ENCODE peak calls at places on chromosome 11, in six cellular contexts. One of them, this sample, is unnamed.

GRCh38 chr11:76380161-76380976 is 563 bp downstream of the THAP12 start:
- DNase-seq in left kidney: no peak
- DNase-seq in nucleus accumbens: no peak
- DNase-seq in RPMI8226: peak
- DNase-seq in lung: no peak
- DNase-seq in NCI-H2107: no peak
- DNase-seq in this sample: no peak

GRCh38 chr11:44916316-44916715 is 34.4 kb downstream of the TP53I11 start:
- DNase-seq in lung: no peak
- DNase-seq in left kidney: no peak
- DNase-seq in NCI-H2107: no peak
- DNase-seq in nucleus accumbens: no peak
- DNase-seq in RPMI8226: no peak
- DNase-seq in this sample: no peak

GRCh38 chr11:34395916-34396555 is 38.2 kb upstream of the ABTB2 start:
- DNase-seq in RPMI8226: no peak
- DNase-seq in NCI-H2107: no peak
- DNase-seq in nucleus accumbens: no peak
- DNase-seq in lung: no peak
- DNase-seq in left kidney: no peak
- DNase-seq in this sample: peak

GRCh38 chr11:59559886-59560285 is 48.5 kb downstream of the OR4D9 start:
- DNase-seq in RPMI8226: peak
- DNase-seq in left kidney: no peak
- DNase-seq in nucleus accumbens: no peak
- DNase-seq in lung: no peak
- DNase-seq in NCI-H2107: no peak
- DNase-seq in this sample: no peak

GRCh38 chr11:134561348-134561720 is 149.3 kb upstream of the B3GAT1 start:
- DNase-seq in nucleus accumbens: no peak
- DNase-seq in NCI-H2107: no peak
- DNase-seq in lung: peak
- DNase-seq in RPMI8226: no peak
- DNase-seq in left kidney: no peak
- DNase-seq in this sample: no peak

GRCh38 chr11:1943977-1944376 is 3.2 kb upstream of the MRPL23 start:
- DNase-seq in NCI-H2107: peak
- DNase-seq in nucleus accumbens: no peak
- DNase-seq in lung: peak
- DNase-seq in RPMI8226: peak
- DNase-seq in left kidney: no peak
- DNase-seq in this sample: no peak

GRCh38 chr11:117823941-117824420 is 563 bp downstream of the FXYD2 start:
- DNase-seq in left kidney: peak
- DNase-seq in RPMI8226: no peak
- DNase-seq in lung: peak
- DNase-seq in NCI-H2107: no peak
- DNase-seq in nucleus accumbens: no peak
- DNase-seq in this sample: no peak

GRCh38 chr11:83724704-83725114 is 438.5 kb upstream of the CCDC90B start:
- DNase-seq in NCI-H2107: no peak
- DNase-seq in lung: peak
- DNase-seq in RPMI8226: no peak
- DNase-seq in left kidney: peak
- DNase-seq in nucleus accumbens: no peak
- DNase-seq in this sample: peak

GRCh38 chr11:8707541-8708270 is 25.1 kb downstream of the RPL27A start:
- DNase-seq in NCI-H2107: peak
- DNase-seq in lung: no peak
- DNase-seq in RPMI8226: no peak
- DNase-seq in left kidney: peak
- DNase-seq in nucleus accumbens: no peak
- DNase-seq in this sample: no peak

GRCh38 chr11:74729397-74729796 is 1.8 kb downstream of the CHRDL2 start:
- DNase-seq in RPMI8226: no peak
- DNase-seq in left kidney: no peak
- DNase-seq in NCI-H2107: no peak
- DNase-seq in lung: no peak
- DNase-seq in nucleus accumbens: no peak
- DNase-seq in this sample: no peak

GRCh38 chr11:114098927-114099326 is 39.4 kb downstream of the ZBTB16 start:
- DNase-seq in RPMI8226: no peak
- DNase-seq in NCI-H2107: no peak
- DNase-seq in nucleus accumbens: no peak
- DNase-seq in lung: no peak
- DNase-seq in left kidney: no peak
- DNase-seq in this sample: peak

GRCh38 chr11:133934599-133935550 is 21.9 kb downstream of the IGSF9B start:
- DNase-seq in left kidney: peak
- DNase-seq in NCI-H2107: peak
- DNase-seq in lung: no peak
- DNase-seq in nucleus accumbens: peak
- DNase-seq in RPMI8226: no peak
- DNase-seq in this sample: no peak

GRCh38 chr11:39374963-39375698 is 2084.3 kb downstream of the LRRC4C start:
- DNase-seq in nucleus accumbens: no peak
- DNase-seq in left kidney: peak
- DNase-seq in lung: no peak
- DNase-seq in NCI-H2107: no peak
- DNase-seq in RPMI8226: peak
- DNase-seq in this sample: peak

GRCh38 chr11:66478823-66479740 is 1.2 kb upstream of the DPP3 start:
- DNase-seq in left kidney: peak
- DNase-seq in nucleus accumbens: no peak
- DNase-seq in NCI-H2107: no peak
- DNase-seq in RPMI8226: peak
- DNase-seq in lung: peak
- DNase-seq in this sample: peak

GRCh38 chr11:10537587-10537986 is 3.4 kb downstream of the RNF141 start:
- DNase-seq in lung: no peak
- DNase-seq in RPMI8226: no peak
- DNase-seq in nucleus accumbens: no peak
- DNase-seq in NCI-H2107: no peak
- DNase-seq in left kidney: no peak
- DNase-seq in this sample: no peak

GRCh38 chr11:128375941-128376340 is 211.4 kb downstream of the ETS1 start:
- DNase-seq in left kidney: no peak
- DNase-seq in lung: no peak
- DNase-seq in RPMI8226: no peak
- DNase-seq in nucleus accumbens: no peak
- DNase-seq in NCI-H2107: no peak
- DNase-seq in this sample: no peak

GRCh38 chr11:104036603-104037394 is at the start of gene DDI1:
- DNase-seq in lung: no peak
- DNase-seq in left kidney: no peak
- DNase-seq in NCI-H2107: no peak
- DNase-seq in RPMI8226: no peak
- DNase-seq in nucleus accumbens: no peak
- DNase-seq in this sample: no peak

GRCh38 chr11:63901660-63902059 is 15.3 kb downstream of the RCOR2 start:
- DNase-seq in left kidney: no peak
- DNase-seq in NCI-H2107: no peak
- DNase-seq in nucleus accumbens: no peak
- DNase-seq in RPMI8226: no peak
- DNase-seq in lung: no peak
- DNase-seq in this sample: no peak

GRCh38 chr11:64207247-64208085 is 945 bp downstream of the FERMT3 start:
- DNase-seq in lung: peak
- DNase-seq in left kidney: peak
- DNase-seq in nucleus accumbens: no peak
- DNase-seq in NCI-H2107: no peak
- DNase-seq in RPMI8226: peak
- DNase-seq in this sample: no peak

GRCh38 chr11:2383823-2384722 is 7.0 kb downstream of the CD81 start:
- DNase-seq in left kidney: no peak
- DNase-seq in lung: peak
- DNase-seq in RPMI8226: no peak
- DNase-seq in nucleus accumbens: no peak
- DNase-seq in NCI-H2107: no peak
- DNase-seq in this sample: no peak

GRCh38 chr11:82890002-82890341 is 10.3 kb downstream of the PRCP start:
- DNase-seq in NCI-H2107: no peak
- DNase-seq in left kidney: no peak
- DNase-seq in RPMI8226: no peak
- DNase-seq in nucleus accumbens: no peak
- DNase-seq in lung: no peak
- DNase-seq in this sample: no peak

GRCh38 chr11:65791719-65792213 is 4.9 kb downstream of the OVOL1 start:
- DNase-seq in RPMI8226: peak
- DNase-seq in nucleus accumbens: no peak
- DNase-seq in left kidney: no peak
- DNase-seq in NCI-H2107: peak
- DNase-seq in lung: no peak
- DNase-seq in this sample: no peak

GRCh38 chr11:69599502-69599901 is 41.5 kb upstream of the CCND1 start:
- DNase-seq in nucleus accumbens: no peak
- DNase-seq in lung: no peak
- DNase-seq in NCI-H2107: no peak
- DNase-seq in RPMI8226: no peak
- DNase-seq in left kidney: peak
- DNase-seq in this sample: no peak

GRCh38 chr11:95507794-95508193 is 276.8 kb upstream of the SESN3 start:
- DNase-seq in RPMI8226: no peak
- DNase-seq in lung: no peak
- DNase-seq in left kidney: no peak
- DNase-seq in NCI-H2107: no peak
- DNase-seq in nucleus accumbens: no peak
- DNase-seq in this sample: no peak

GRCh38 chr11:72969894-72970335 is 155.7 kb downstream of the ATG16L2 start:
- DNase-seq in NCI-H2107: no peak
- DNase-seq in lung: no peak
- DNase-seq in RPMI8226: no peak
- DNase-seq in left kidney: no peak
- DNase-seq in nucleus accumbens: no peak
- DNase-seq in this sample: no peak

GRCh38 chr11:12540913-12541587 is 133.2 kb upstream of the TEAD1 start:
- DNase-seq in RPMI8226: no peak
- DNase-seq in nucleus accumbens: no peak
- DNase-seq in NCI-H2107: no peak
- DNase-seq in lung: no peak
- DNase-seq in left kidney: peak
- DNase-seq in this sample: no peak

GRCh38 chr11:1200611-1201191 is 22.2 kb upstream of the MUC5B start:
- DNase-seq in RPMI8226: no peak
- DNase-seq in left kidney: no peak
- DNase-seq in lung: no peak
- DNase-seq in nucleus accumbens: no peak
- DNase-seq in NCI-H2107: no peak
- DNase-seq in this sample: no peak

GRCh38 chr11:108069947-108070346 is 51.4 kb upstream of the ACAT1 start:
- DNase-seq in left kidney: no peak
- DNase-seq in NCI-H2107: no peak
- DNase-seq in lung: no peak
- DNase-seq in nucleus accumbens: no peak
- DNase-seq in RPMI8226: peak
- DNase-seq in this sample: no peak

GRCh38 chr11:128862913-128863660 is 4.0 kb downstream of the KCNJ1 start:
- DNase-seq in left kidney: peak
- DNase-seq in nucleus accumbens: no peak
- DNase-seq in RPMI8226: no peak
- DNase-seq in lung: no peak
- DNase-seq in NCI-H2107: no peak
- DNase-seq in this sample: no peak

GRCh38 chr11:87281496-87281895 is 243.8 kb downstream of the TMEM135 start:
- DNase-seq in nucleus accumbens: no peak
- DNase-seq in NCI-H2107: no peak
- DNase-seq in RPMI8226: no peak
- DNase-seq in lung: no peak
- DNase-seq in left kidney: peak
- DNase-seq in this sample: no peak

GRCh38 chr11:128496684-128497056 is 90.7 kb downstream of the ETS1 start:
- DNase-seq in lung: no peak
- DNase-seq in left kidney: no peak
- DNase-seq in nucleus accumbens: no peak
- DNase-seq in RPMI8226: no peak
- DNase-seq in NCI-H2107: no peak
- DNase-seq in this sample: no peak

GRCh38 chr11:56396047-56396446 is 16.4 kb upstream of the OR5AL1 start:
- DNase-seq in lung: no peak
- DNase-seq in NCI-H2107: no peak
- DNase-seq in RPMI8226: peak
- DNase-seq in left kidney: no peak
- DNase-seq in nucleus accumbens: no peak
- DNase-seq in this sample: no peak

GRCh38 chr11:76598426-76598839 is 72.1 kb downstream of the LRRC32 start:
- DNase-seq in left kidney: peak
- DNase-seq in lung: no peak
- DNase-seq in RPMI8226: peak
- DNase-seq in NCI-H2107: no peak
- DNase-seq in nucleus accumbens: no peak
- DNase-seq in this sample: no peak

This sample was measured in LNCaP clone FGC.